ENCODE peak calls at places on chromosomes 4 and X, in seven cellular contexts. One of them, this sample, is unnamed. For H3K4me1, the result is how much of the 10 kb centered on the place peaks cover.

GRCh38 chr4:153222790-153223417 is 18.7 kb downstream of the TRIM2 start:
- DNase-seq in upper lobe of right lung: peak
- DNase-seq in neural progenitor cell: peak
- DNase-seq in foreskin keratinocyte: peak
- DNase-seq in H9: peak
- DNase-seq in SJSA1: peak
- DNase-seq in tibial artery: peak
- DNase-seq in this sample: peak

GRCh38 chr4:93748380-93748779 is 80.2 kb upstream of the ATOH1 start:
- DNase-seq in tibial artery: no peak
- DNase-seq in foreskin keratinocyte: peak
- DNase-seq in upper lobe of right lung: no peak
- DNase-seq in H9: no peak
- DNase-seq in neural progenitor cell: no peak
- DNase-seq in SJSA1: no peak
- DNase-seq in this sample: no peak

GRCh38 chr4:8869879-8870646 is 1.6 kb downstream of the HMX1 start:
- DNase-seq in foreskin keratinocyte: no peak
- DNase-seq in SJSA1: no peak
- DNase-seq in tibial artery: no peak
- DNase-seq in H9: no peak
- DNase-seq in upper lobe of right lung: no peak
- DNase-seq in neural progenitor cell: peak
- DNase-seq in this sample: no peak

GRCh38 chr4:81984746-81985145 is 389.0 kb downstream of the HNRNPD start:
- DNase-seq in tibial artery: no peak
- DNase-seq in upper lobe of right lung: no peak
- DNase-seq in foreskin keratinocyte: no peak
- DNase-seq in neural progenitor cell: no peak
- DNase-seq in H9: no peak
- DNase-seq in SJSA1: no peak
- DNase-seq in this sample: no peak

GRCh38 chr4:5128569-5128968 is 77.3 kb downstream of the STK32B start:
- DNase-seq in tibial artery: no peak
- DNase-seq in SJSA1: no peak
- DNase-seq in neural progenitor cell: no peak
- DNase-seq in H9: no peak
- DNase-seq in upper lobe of right lung: no peak
- DNase-seq in foreskin keratinocyte: no peak
- DNase-seq in this sample: no peak

GRCh38 chr4:15078682-15079642 is 76.7 kb downstream of the CPEB2 start:
- DNase-seq in H9: no peak
- DNase-seq in upper lobe of right lung: no peak
- DNase-seq in foreskin keratinocyte: peak
- DNase-seq in neural progenitor cell: no peak
- DNase-seq in tibial artery: no peak
- DNase-seq in SJSA1: no peak
- DNase-seq in this sample: no peak

GRCh38 chr4:124803641-124804040 is 91.1 kb upstream of the ANKRD50 start:
- DNase-seq in H9: no peak
- DNase-seq in foreskin keratinocyte: peak
- DNase-seq in SJSA1: no peak
- DNase-seq in tibial artery: no peak
- DNase-seq in neural progenitor cell: no peak
- DNase-seq in upper lobe of right lung: no peak
- DNase-seq in this sample: no peak

GRCh38 chr4:173506780-173507211 is 23.2 kb downstream of the HAND2 start:
- DNase-seq in neural progenitor cell: peak
- DNase-seq in SJSA1: no peak
- DNase-seq in foreskin keratinocyte: no peak
- DNase-seq in H9: peak
- DNase-seq in tibial artery: no peak
- DNase-seq in upper lobe of right lung: no peak
- DNase-seq in this sample: no peak

GRCh38 chr4:172650758-172651495 is 517.7 kb upstream of the GALNT7 start:
- DNase-seq in neural progenitor cell: no peak
- DNase-seq in upper lobe of right lung: no peak
- DNase-seq in SJSA1: no peak
- DNase-seq in tibial artery: no peak
- DNase-seq in H9: no peak
- DNase-seq in foreskin keratinocyte: no peak
- DNase-seq in this sample: no peak

GRCh38 chr4:66639361-66639760 is 905.9 kb downstream of the CENPC start:
- DNase-seq in SJSA1: no peak
- DNase-seq in tibial artery: no peak
- DNase-seq in upper lobe of right lung: no peak
- DNase-seq in foreskin keratinocyte: no peak
- DNase-seq in H9: no peak
- DNase-seq in neural progenitor cell: no peak
- DNase-seq in this sample: no peak

GRCh38 chr4:164318350-164318749 is 435.6 kb upstream of the SMIM31 start:
- DNase-seq in H9: no peak
- DNase-seq in neural progenitor cell: no peak
- DNase-seq in upper lobe of right lung: no peak
- DNase-seq in tibial artery: no peak
- DNase-seq in SJSA1: no peak
- DNase-seq in foreskin keratinocyte: no peak
- DNase-seq in this sample: no peak

GRCh38 chr4:113385500-113385899 is 336.0 kb downstream of the ANK2 start:
- DNase-seq in neural progenitor cell: no peak
- DNase-seq in upper lobe of right lung: no peak
- DNase-seq in tibial artery: no peak
- DNase-seq in foreskin keratinocyte: no peak
- DNase-seq in SJSA1: no peak
- DNase-seq in H9: no peak
- DNase-seq in this sample: no peak

GRCh38 chr4:53959373-53959772 is 105.0 kb downstream of the CHIC2 start:
- DNase-seq in neural progenitor cell: no peak
- DNase-seq in upper lobe of right lung: no peak
- DNase-seq in tibial artery: no peak
- DNase-seq in foreskin keratinocyte: no peak
- DNase-seq in SJSA1: no peak
- DNase-seq in H9: no peak
- DNase-seq in this sample: no peak

GRCh38 chr4:40059362-40059761 is 2.7 kb downstream of the N4BP2 start:
- DNase-seq in upper lobe of right lung: no peak
- DNase-seq in H9: no peak
- DNase-seq in neural progenitor cell: no peak
- DNase-seq in foreskin keratinocyte: no peak
- DNase-seq in tibial artery: no peak
- DNase-seq in SJSA1: no peak
- DNase-seq in this sample: no peak

GRCh38 chr4:38982356-38983095 is 49.7 kb downstream of the TMEM156 start:
- DNase-seq in foreskin keratinocyte: no peak
- DNase-seq in H9: no peak
- DNase-seq in SJSA1: no peak
- DNase-seq in neural progenitor cell: no peak
- DNase-seq in tibial artery: no peak
- DNase-seq in upper lobe of right lung: no peak
- DNase-seq in this sample: no peak

GRCh38 chrX:38271154-38271716 is 50.6 kb upstream of the SRPX start:
- DNase-seq in H9: no peak
- DNase-seq in foreskin keratinocyte: no peak
- DNase-seq in upper lobe of right lung: no peak
- DNase-seq in tibial artery: no peak
- DNase-seq in SJSA1: no peak
- DNase-seq in neural progenitor cell: no peak
- DNase-seq in this sample: no peak

GRCh38 chr4:120636120-120636630 is 286.4 kb downstream of the PRDM5 start:
- DNase-seq in H9: no peak
- DNase-seq in neural progenitor cell: no peak
- DNase-seq in foreskin keratinocyte: no peak
- DNase-seq in SJSA1: no peak
- DNase-seq in tibial artery: no peak
- DNase-seq in upper lobe of right lung: no peak
- DNase-seq in this sample: no peak

GRCh38 chrX:17488036-17488435 is 113.0 kb downstream of the NHS start:
- DNase-seq in neural progenitor cell: no peak
- DNase-seq in H9: no peak
- DNase-seq in tibial artery: no peak
- DNase-seq in SJSA1: no peak
- DNase-seq in foreskin keratinocyte: no peak
- DNase-seq in upper lobe of right lung: no peak
- DNase-seq in this sample: no peak

GRCh38 chr4:8272472-8273428 is 3.2 kb downstream of the HTRA3 start:
- DNase-seq in upper lobe of right lung: no peak
- DNase-seq in neural progenitor cell: no peak
- DNase-seq in tibial artery: no peak
- DNase-seq in H9: no peak
- DNase-seq in foreskin keratinocyte: no peak
- DNase-seq in SJSA1: no peak
- DNase-seq in this sample: no peak

GRCh38 chr4:152633118-152633517 is 46.7 kb downstream of the TMEM154 start:
- DNase-seq in H9: peak
- DNase-seq in upper lobe of right lung: no peak
- DNase-seq in SJSA1: no peak
- DNase-seq in neural progenitor cell: no peak
- DNase-seq in tibial artery: no peak
- DNase-seq in foreskin keratinocyte: peak
- DNase-seq in this sample: no peak

GRCh38 chr4:120431180-120431579 is 364.5 kb upstream of the MAD2L1 start:
- DNase-seq in neural progenitor cell: no peak
- DNase-seq in H9: no peak
- DNase-seq in tibial artery: no peak
- DNase-seq in SJSA1: no peak
- DNase-seq in foreskin keratinocyte: no peak
- DNase-seq in upper lobe of right lung: no peak
- DNase-seq in this sample: no peak

GRCh38 chrX:13685126-13685763 is 3.7 kb upstream of the RAB9A start:
- DNase-seq in SJSA1: no peak
- DNase-seq in H9: no peak
- DNase-seq in upper lobe of right lung: no peak
- DNase-seq in tibial artery: no peak
- DNase-seq in foreskin keratinocyte: peak
- DNase-seq in neural progenitor cell: no peak
- DNase-seq in this sample: no peak

GRCh38 chr4:142645478-142646108 is 200.5 kb downstream of the INPP4B start:
- DNase-seq in SJSA1: no peak
- DNase-seq in upper lobe of right lung: no peak
- DNase-seq in neural progenitor cell: no peak
- DNase-seq in H9: no peak
- DNase-seq in foreskin keratinocyte: no peak
- DNase-seq in tibial artery: no peak
- DNase-seq in this sample: no peak

DNA sequence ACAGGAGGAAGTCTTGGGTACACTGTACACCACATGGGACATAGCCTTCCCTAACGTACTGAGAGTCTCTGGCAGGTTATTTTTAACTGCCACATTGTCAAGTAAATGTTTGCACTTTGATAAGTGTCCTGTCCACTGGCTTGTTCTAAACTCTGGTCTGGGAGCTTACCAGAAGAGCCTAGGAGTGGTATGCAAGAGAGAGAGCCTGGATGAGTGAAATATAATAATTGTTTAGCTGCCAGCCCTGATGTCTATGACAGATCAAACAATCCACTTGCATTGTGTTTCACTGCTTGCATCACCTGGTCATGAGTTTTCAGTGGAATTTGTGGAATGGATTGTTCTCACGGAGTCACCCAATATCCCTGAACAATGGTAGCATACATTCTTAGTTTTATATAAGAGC is 91.6 kb downstream of the SHROOM3 start:
- DNase-seq in H9: no peak
- DNase-seq in neural progenitor cell: peak
- DNase-seq in foreskin keratinocyte: peak
- DNase-seq in tibial artery: no peak
- DNase-seq in SJSA1: no peak
- DNase-seq in upper lobe of right lung: no peak
- DNase-seq in this sample: no peak
- H3K27ac ChIP-seq in H9: no peak
- H3K27ac ChIP-seq in neural progenitor cell: no peak
- H3K27ac ChIP-seq in foreskin keratinocyte: no peak
- H3K27ac ChIP-seq in tibial artery: peak
- H3K27ac ChIP-seq in SJSA1: peak
- H3K27ac ChIP-seq in upper lobe of right lung: peak
- H3K27ac ChIP-seq in this sample: peak

GRCh38 chr4:41122309-41122708 is 92.0 kb downstream of the APBB2 start:
- DNase-seq in SJSA1: no peak
- DNase-seq in tibial artery: no peak
- DNase-seq in H9: no peak
- DNase-seq in foreskin keratinocyte: no peak
- DNase-seq in neural progenitor cell: no peak
- DNase-seq in upper lobe of right lung: no peak
- DNase-seq in this sample: no peak

GRCh38 chr4:41120297-41121217 is 93.8 kb downstream of the APBB2 start:
- DNase-seq in H9: no peak
- DNase-seq in upper lobe of right lung: peak
- DNase-seq in neural progenitor cell: no peak
- DNase-seq in SJSA1: no peak
- DNase-seq in tibial artery: peak
- DNase-seq in foreskin keratinocyte: peak
- DNase-seq in this sample: peak

GRCh38 chr4:41124916-41125548 is 89.3 kb downstream of the APBB2 start:
- DNase-seq in upper lobe of right lung: no peak
- DNase-seq in SJSA1: no peak
- DNase-seq in tibial artery: no peak
- DNase-seq in foreskin keratinocyte: peak
- DNase-seq in H9: no peak
- DNase-seq in neural progenitor cell: no peak
- DNase-seq in this sample: no peak

GRCh38 chr4:41121906-41122305 is 92.4 kb downstream of the APBB2 start:
- DNase-seq in SJSA1: no peak
- DNase-seq in H9: no peak
- DNase-seq in tibial artery: no peak
- DNase-seq in foreskin keratinocyte: no peak
- DNase-seq in upper lobe of right lung: no peak
- DNase-seq in neural progenitor cell: no peak
- DNase-seq in this sample: no peak

GRCh38 chr4:41122775-41123174 is 91.6 kb downstream of the APBB2 start:
- DNase-seq in upper lobe of right lung: no peak
- DNase-seq in SJSA1: no peak
- DNase-seq in H9: peak
- DNase-seq in foreskin keratinocyte: no peak
- DNase-seq in neural progenitor cell: no peak
- DNase-seq in tibial artery: no peak
- DNase-seq in this sample: no peak
- H3K4me1 ChIP-seq in upper lobe of right lung: under half
- H3K4me1 ChIP-seq in SJSA1: under half
- H3K4me1 ChIP-seq in H9: under half
- H3K4me1 ChIP-seq in foreskin keratinocyte: half or more
- H3K4me1 ChIP-seq in neural progenitor cell: under half
- H3K4me1 ChIP-seq in tibial artery: under half
- H3K4me1 ChIP-seq in this sample: under half

GRCh38 chrX:65534450-65535292 is at the start of gene LAS1L:
- DNase-seq in upper lobe of right lung: peak
- DNase-seq in foreskin keratinocyte: peak
- DNase-seq in neural progenitor cell: peak
- DNase-seq in H9: peak
- DNase-seq in SJSA1: peak
- DNase-seq in tibial artery: peak
- DNase-seq in this sample: peak
- H3K27ac ChIP-seq in upper lobe of right lung: peak
- H3K27ac ChIP-seq in foreskin keratinocyte: no peak
- H3K27ac ChIP-seq in neural progenitor cell: no peak
- H3K27ac ChIP-seq in H9: no peak
- H3K27ac ChIP-seq in SJSA1: peak
- H3K27ac ChIP-seq in tibial artery: peak
- H3K27ac ChIP-seq in this sample: peak

DNA sequence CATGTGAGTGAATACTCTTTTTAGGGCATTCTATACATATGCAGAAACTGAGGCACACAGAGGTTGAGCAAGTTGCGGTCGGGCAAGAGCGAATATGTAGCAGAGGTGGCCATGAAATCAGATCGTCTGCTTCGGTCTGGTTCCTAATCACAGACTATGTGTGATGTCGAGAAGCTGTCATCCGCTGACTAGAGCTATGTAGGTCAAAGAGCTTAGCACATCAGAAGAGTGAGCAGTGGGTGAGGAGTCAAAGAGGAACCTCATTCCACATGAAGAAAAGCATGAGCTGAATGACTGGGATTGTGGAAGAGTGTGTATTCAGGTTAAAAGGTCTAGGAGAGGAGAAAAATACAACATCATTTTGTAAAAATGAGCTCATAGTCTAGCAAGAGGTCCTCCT is 19.0 kb downstream of the GAB3 start:
- DNase-seq in SJSA1: no peak
- DNase-seq in H9: no peak
- DNase-seq in foreskin keratinocyte: no peak
- DNase-seq in tibial artery: no peak
- DNase-seq in upper lobe of right lung: no peak
- DNase-seq in neural progenitor cell: no peak
- DNase-seq in this sample: no peak
- H3K4me1 ChIP-seq in SJSA1: half or more
- H3K4me1 ChIP-seq in H9: under half
- H3K4me1 ChIP-seq in foreskin keratinocyte: under half
- H3K4me1 ChIP-seq in tibial artery: under half
- H3K4me1 ChIP-seq in upper lobe of right lung: half or more
- H3K4me1 ChIP-seq in neural progenitor cell: under half
- H3K4me1 ChIP-seq in this sample: under half

This sample was measured in right lobe of liver.